ENCODE peak calls at places on chromosomes 11 and 22, in seven cellular contexts. Q, W, B, P, O, U and T are unnamed samples.

GRCh38 chr22:41178425-41178975 is 26.6 kb upstream of the L3MBTL2 start:
- DNase-seq in Q (no peak), W (no peak), B (no peak), P (no peak), O (no peak), U (no peak), T (no peak)

GRCh38 chr11:12793506-12793905 is 119.3 kb downstream of the TEAD1 start:
- DNase-seq in Q (no peak), W (no peak), B (no peak), P (no peak), O (no peak), U (no peak), T (no peak)

GRCh38 chr11:116887909-116888556 is 50.6 kb upstream of the APOA1 start:
- DNase-seq in Q (no peak), W (no peak), B (no peak), P (peak; percentile 64), O (no peak), U (no peak), T (no peak)

GRCh38 chr11:116808262-116809175 is 14.6 kb downstream of the APOA4 start:
- DNase-seq in Q (peak; percentile 84), W (no peak), B (no peak), P (peak; percentile 94), O (no peak), U (peak; percentile 91), T (no peak)

GRCh38 chr11:67282155-67282875 is 6.8 kb upstream of the ANKRD13D start:
- DNase-seq in Q (peak; percentile 9), W (no peak), B (no peak), P (no peak), O (no peak), U (no peak), T (no peak)

GRCh38 chr11:45745065-45745811 is 59.7 kb upstream of the SLC35C1 start:
- DNase-seq in Q (no peak), W (no peak), B (no peak), P (peak; percentile 11), O (no peak), U (no peak), T (no peak)

GRCh38 chr22:19869497-19870152 is 15.0 kb upstream of the GNB1L start:
- DNase-seq in Q (peak; percentile 11), W (no peak), B (no peak), P (no peak), O (no peak), U (no peak), T (no peak)

GRCh38 chr22:30423296-30423958 is 2.1 kb upstream of the MTFP1 start:
- DNase-seq in Q (no peak), W (no peak), B (peak; percentile 56), P (no peak), O (peak; percentile 33), U (no peak), T (no peak)

GRCh38 chr22:39478461-39478860 is 21.6 kb downstream of the MGAT3 start:
- DNase-seq in Q (peak; percentile 45), W (peak; percentile 73), B (no peak), P (no peak), O (no peak), U (peak; percentile 42), T (no peak)

GRCh38 chr11:60984616-60985015 is 13.1 kb downstream of the CD6 start:
- DNase-seq in Q (no peak), W (no peak), B (no peak), P (no peak), O (no peak), U (no peak), T (no peak)

GRCh38 chr11:113001709-113002108 is 40.5 kb downstream of the NCAM1 start:
- DNase-seq in Q (no peak), W (no peak), B (no peak), P (no peak), O (no peak), U (no peak), T (no peak)

GRCh38 chr22:36585841-36586240 is 56.9 kb upstream of the EIF3D start:
- DNase-seq in Q (no peak), W (no peak), B (no peak), P (no peak), O (no peak), U (peak; percentile 50), T (no peak)

GRCh38 chr11:117717485-117718314 is 79.3 kb downstream of the DSCAML1 start:
- DNase-seq in Q (peak; percentile 69), W (peak; percentile 57), B (no peak), P (no peak), O (no peak), U (no peak), T (no peak)

GRCh38 chr11:42066113-42066512 is 606.7 kb upstream of the LRRC4C start:
- DNase-seq in Q (no peak), W (no peak), B (no peak), P (peak; percentile 28), O (no peak), U (peak; percentile 49), T (no peak)

GRCh38 chr11:69369945-69370344 is 76.0 kb downstream of the MYEOV start:
- DNase-seq in Q (no peak), W (no peak), B (no peak), P (no peak), O (no peak), U (no peak), T (peak; percentile 3)

GRCh38 chr11:110921742-110922200 is 209.5 kb upstream of the ARHGAP20 start:
- DNase-seq in Q (peak; percentile 66), W (no peak), B (no peak), P (peak; percentile 78), O (no peak), U (peak; percentile 72), T (no peak)

GRCh38 chr11:65113361-65113756 is 1.7 kb downstream of the TM7SF2 start:
- DNase-seq in Q (peak; percentile 56), W (no peak), B (no peak), P (no peak), O (no peak), U (no peak), T (no peak)

GRCh38 chr11:113446112-113446511 is 29.1 kb downstream of the DRD2 start:
- DNase-seq in Q (no peak), W (no peak), B (peak; percentile 66), P (peak; percentile 57), O (no peak), U (peak; percentile 68), T (no peak)

GRCh38 chr22:33838644-33839043 is 81.6 kb downstream of the LARGE1 start:
- DNase-seq in Q (no peak), W (no peak), B (no peak), P (no peak), O (no peak), U (no peak), T (no peak)
- TF ChIP-seq CTCF in Q (no peak), W (no peak), B (no peak), P (no peak), O (no peak), U (no peak), T (no peak)

GRCh38 chr22:17161991-17162390 is 2.9 kb upstream of the HDHD5 start:
- DNase-seq in Q (no peak), W (no peak), B (no peak), P (no peak), O (no peak), U (no peak), T (no peak)

GRCh38 chr22:17159504-17159951 is 451 bp upstream of the HDHD5 start:
- DNase-seq in Q (peak; percentile 46), W (no peak), B (peak; percentile 61), P (peak; percentile 38), O (peak; percentile 22), U (peak; percentile 62), T (peak; percentile 57)

GRCh38 chr22:17167486-17167885 is 8.4 kb upstream of the HDHD5 start:
- DNase-seq in Q (peak; percentile 48), W (no peak), B (no peak), P (no peak), O (no peak), U (no peak), T (no peak)

GRCh38 chr22:17162731-17163130 is 3.7 kb upstream of the HDHD5 start:
- DNase-seq in Q (no peak), W (no peak), B (no peak), P (no peak), O (no peak), U (no peak), T (no peak)

GRCh38 chr22:17164392-17165024 is 5.4 kb upstream of the HDHD5 start:
- DNase-seq in Q (no peak), W (no peak), B (no peak), P (no peak), O (no peak), U (no peak), T (no peak)
- TF ChIP-seq CTCF in Q (no peak), W (peak; percentile 21), B (no peak), P (peak; percentile 15), O (no peak), U (peak; percentile 22), T (no peak)

GRCh38 chr11:122215244-122215992 is 99.4 kb upstream of the BLID start:
- DNase-seq in Q (peak; percentile 71), W (peak; percentile 80), B (peak; percentile 60), P (peak; percentile 97), O (no peak), U (peak; percentile 66), T (peak; percentile 70)
- TF ChIP-seq CTCF in Q (peak; percentile 94), W (peak; percentile 90), B (peak; percentile 93), P (peak; percentile 97), O (peak; percentile 21), U (peak; percentile 89), T (peak; percentile 82)

GRCh38 chr11:59141673-59142460 is 789 bp upstream of the FAM111A start:
- DNase-seq in Q (no peak), W (no peak), B (no peak), P (peak; percentile 13), O (no peak), U (no peak), T (no peak)

GRCh38 chr11:59144096-59144495 is 1.4 kb downstream of the FAM111A start:
- DNase-seq in Q (no peak), W (no peak), B (no peak), P (no peak), O (no peak), U (no peak), T (no peak)

GRCh38 chr11:59141191-59141590 is 1.5 kb upstream of the FAM111A start:
- DNase-seq in Q (no peak), W (no peak), B (no peak), P (no peak), O (no peak), U (no peak), T (no peak)

GRCh38 chr11:59144579-59145345 is 2.1 kb downstream of the FAM111A start:
- DNase-seq in Q (peak; percentile 77), W (peak; percentile 57), B (peak; percentile 93), P (peak; percentile 83), O (peak; percentile 68), U (peak; percentile 93), T (peak; percentile 88)

DNA sequence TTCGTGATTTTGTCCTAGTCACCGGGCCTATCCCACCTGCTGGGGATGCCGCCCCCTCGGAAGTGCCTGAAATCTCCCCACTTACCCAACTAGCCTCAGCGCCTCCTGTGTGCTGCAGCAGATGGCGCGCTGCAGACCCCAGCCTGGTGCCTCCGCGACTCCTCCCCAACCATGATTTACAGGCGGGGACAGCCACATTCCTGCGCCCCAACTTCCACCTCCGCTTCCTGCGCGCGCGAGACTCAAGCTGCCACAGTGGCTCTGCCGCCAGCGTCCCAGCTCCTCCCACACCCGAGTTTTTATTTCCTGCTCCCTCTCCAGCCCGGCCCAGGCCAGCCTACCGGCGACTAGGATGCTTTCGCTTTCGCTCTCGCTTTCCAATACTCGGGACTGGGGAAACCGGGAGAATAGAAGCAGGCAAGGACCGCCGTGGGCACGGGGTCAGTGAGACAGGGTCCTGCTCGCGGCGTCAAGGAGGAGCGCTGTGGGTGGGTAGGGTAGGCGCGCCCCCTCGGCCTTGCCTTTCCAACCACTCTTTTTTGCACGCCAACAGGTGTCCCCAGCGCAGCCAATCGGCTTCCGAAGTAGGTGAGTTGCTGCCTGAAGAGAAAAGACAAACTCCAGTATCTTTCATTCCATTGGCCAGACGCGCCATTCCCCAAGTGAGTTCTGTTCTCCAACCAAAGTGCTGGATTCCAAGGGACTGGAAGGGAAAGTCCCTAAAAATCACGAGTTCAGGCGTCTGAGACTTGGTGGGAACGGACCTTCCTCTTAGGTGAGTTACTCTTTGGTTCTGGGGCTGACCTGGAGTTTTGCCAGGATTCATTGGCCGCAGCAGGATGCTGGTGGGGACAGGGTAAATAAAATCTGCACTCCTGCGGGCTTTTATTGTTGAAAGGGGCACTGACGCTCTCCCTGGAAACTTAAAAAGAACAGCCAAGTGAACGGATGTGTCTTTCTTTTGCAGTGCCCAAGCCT is at the start of gene FAM111A:
- DNase-seq in Q (peak; percentile 85), W (peak; percentile 85), B (peak; percentile 94), P (peak; percentile 85), O (peak; percentile 86), U (peak; percentile 95), T (peak; percentile 86)
- TF ChIP-seq CTCF in Q (peak; percentile 34), W (peak; percentile 32), B (peak; percentile 43), P (peak; percentile 33), O (no peak), U (peak; percentile 6), T (peak; percentile 62)